ENCODE peak calls at places on chromosomes 6 and 20, in four cellular contexts. Y, Q, B and U are unnamed samples.

GRCh38 chr6:118353564-118353963 is 194.5 kb upstream of the PLN start:
- DNase-seq in Q (no peak), B (no peak), Y (no peak), U (no peak)

GRCh38 chr6:107660839-107661238 is 163.3 kb downstream of the SCML4 start:
- DNase-seq in Y (peak), Q (no peak), B (no peak), U (no peak)

GRCh38 chr20:8267009-8267408 is 134.9 kb downstream of the PLCB1 start:
- DNase-seq in Q (no peak), Y (no peak), B (no peak), U (no peak)

GRCh38 chr6:143842468-143842901 is 653 bp upstream of the LTV1 start:
- DNase-seq in Y (no peak), B (no peak), Q (no peak), U (peak)

GRCh38 chr20:10671221-10671849 is 2.5 kb downstream of the JAG1 start:
- DNase-seq in B (peak), Y (peak), Q (peak), U (peak)

GRCh38 chr6:95091823-95092436 is 485.4 kb upstream of the MANEA start:
- DNase-seq in B (no peak), Q (no peak), Y (no peak), U (no peak)

GRCh38 chr20:10653593-10654288 is 20.1 kb downstream of the JAG1 start:
- DNase-seq in Y (no peak), B (no peak), Q (no peak), U (peak)

GRCh38 chr6:4270799-4271198 is 135.4 kb upstream of the ECI2 start:
- DNase-seq in Y (no peak), B (no peak), Q (no peak), U (no peak)

GRCh38 chr6:128492386-128492785 is 28.0 kb downstream of the PTPRK start:
- DNase-seq in Q (no peak), B (no peak), Y (no peak), U (no peak)

GRCh38 chr20:53672484-53673129 is 79.0 kb upstream of the ZNF217 start:
- DNase-seq in B (no peak), Q (no peak), Y (no peak), U (no peak)

GRCh38 chr6:169328112-169328801 is 74.6 kb upstream of the THBS2 start:
- DNase-seq in B (no peak), Y (no peak), Q (no peak), U (peak)

GRCh38 chr6:37174515-37175331 is 4.8 kb downstream of the PIM1 start:
- DNase-seq in Y (no peak), B (no peak), Q (no peak), U (peak)

GRCh38 chr20:34607066-34607465 is 48.5 kb downstream of the MAP1LC3A start:
- DNase-seq in Y (no peak), Q (no peak), B (no peak), U (no peak)

GRCh38 chr6:43891072-43891870 is 121.3 kb downstream of the VEGFA start:
- DNase-seq in B (no peak), Q (no peak), Y (no peak), U (no peak)

GRCh38 chr6:79604583-79605037 is 26.5 kb upstream of the SH3BGRL2 start:
- DNase-seq in Q (no peak), Y (no peak), B (no peak), U (no peak)

GRCh38 chr20:51422912-51423667 is 119.4 kb downstream of the NFATC2 start:
- DNase-seq in Y (no peak), Q (no peak), B (no peak), U (no peak)

GRCh38 chr6:169241688-169242350 is 11.8 kb downstream of the THBS2 start:
- DNase-seq in B (no peak), Y (no peak), Q (no peak), U (peak)

GRCh38 chr6:162572240-162572639 is 155.3 kb downstream of the PRKN start:
- DNase-seq in B (no peak), Y (no peak), Q (no peak), U (no peak)

GRCh38 chr20:57159945-57160610 is 106.4 kb downstream of the BMP7 start:
- DNase-seq in B (no peak), Q (no peak), Y (no peak), U (no peak)

GRCh38 chr6:167855825-167856425 is 29.2 kb downstream of the AFDN start:
- DNase-seq in B (no peak), Y (no peak), Q (no peak), U (no peak)

GRCh38 chr6:41527721-41528408 is 18.3 kb upstream of the FOXP4 start:
- DNase-seq in Y (no peak), Q (no peak), B (no peak), U (no peak)

GRCh38 chr20:63653974-63654680 is 903 bp upstream of the STMN3 start:
- DNase-seq in Q (no peak), B (no peak), Y (no peak), U (no peak)

GRCh38 chr6:121520337-121521163 is 85.1 kb downstream of the GJA1 start:
- DNase-seq in Q (no peak), B (no peak), Y (no peak), U (no peak)